ENCODE peak calls at places on chromosome 14, in six cellular contexts. J is K562, F is A549, V is GM12878, W is endothelial cell of umbilical vein, Y is HepG2. I is an unnamed sample.

GRCh38 chr14:67952786-67953185 is 133.2 kb downstream of the RAD51B start:
- DNase-seq in J (no peak), F (no peak), V (no peak), W (no peak), Y (no peak), I (no peak)

GRCh38 chr14:96098309-96098998 is 59.3 kb downstream of the C14orf132 start:
- DNase-seq in J (peak), F (peak), V (peak), W (peak), Y (peak), I (peak)

GRCh38 chr14:80136358-80136757 is 74.9 kb downstream of the DIO2 start:
- DNase-seq in J (no peak), F (no peak), V (no peak), W (no peak), Y (no peak), I (peak)

GRCh38 chr14:32576088-32576795 is 247.1 kb downstream of the AKAP6 start:
- DNase-seq in J (peak), F (peak), V (no peak), W (peak), Y (peak), I (peak)

GRCh38 chr14:56561586-56561985 is 18.0 kb upstream of the TMEM260 start:
- DNase-seq in J (no peak), F (no peak), V (no peak), W (no peak), Y (no peak), I (no peak)

GRCh38 chr14:57889245-57889644 is 23.4 kb upstream of the SLC35F4 start:
- DNase-seq in J (no peak), F (no peak), V (no peak), W (peak), Y (no peak), I (no peak)

GRCh38 chr14:74176404-74176788 is 62.9 kb upstream of the VSX2 start:
- DNase-seq in J (no peak), F (no peak), V (no peak), W (no peak), Y (no peak), I (peak)

GRCh38 chr14:67285876-67286452 is 44.7 kb downstream of the PALS1 start:
- DNase-seq in J (no peak), F (peak), V (no peak), W (peak), Y (peak), I (peak)

GRCh38 chr14:75969126-75969525 is 12.7 kb downstream of the TGFB3 start:
- DNase-seq in J (no peak), F (no peak), V (no peak), W (no peak), Y (no peak), I (no peak)

GRCh38 chr14:31926123-31926522 is 151.0 kb upstream of the ARHGAP5 start:
- DNase-seq in J (peak), F (peak), V (no peak), W (peak), Y (peak), I (peak)

GRCh38 chr14:75430526-75430925 is 2.7 kb downstream of the JDP2 start:
- DNase-seq in J (no peak), F (no peak), V (no peak), W (no peak), Y (no peak), I (no peak)

GRCh38 chr14:68768316-68768715 is 24.6 kb downstream of the ZFP36L1 start:
- DNase-seq in J (no peak), F (no peak), V (no peak), W (no peak), Y (no peak), I (no peak)

GRCh38 chr14:67526676-67527459 is 6.2 kb upstream of the PLEKHH1 start:
- DNase-seq in J (peak), F (peak), V (peak), W (peak), Y (peak), I (peak)

GRCh38 chr14:101872333-101872732 is 92.0 kb upstream of the DYNC1H1 start:
- DNase-seq in J (no peak), F (no peak), V (no peak), W (no peak), Y (no peak), I (no peak)

GRCh38 chr14:67187826-67188225 is 1.4 kb upstream of the GARIN2 start:
- DNase-seq in J (no peak), F (no peak), V (no peak), W (no peak), Y (no peak), I (no peak)

GRCh38 chr14:77214216-77214615 is 32.6 kb downstream of the TMEM63C start:
- DNase-seq in J (no peak), F (no peak), V (no peak), W (no peak), Y (no peak), I (no peak)

GRCh38 chr14:36315159-36315853 is 5.1 kb downstream of the MBIP start:
- DNase-seq in J (no peak), F (no peak), V (peak), W (no peak), Y (no peak), I (no peak)

GRCh38 chr14:101066826-101067508 is 163.4 kb upstream of the RTL1 start:
- DNase-seq in J (no peak), F (no peak), V (no peak), W (no peak), Y (no peak), I (no peak)

GRCh38 chr14:27386391-27386790 is 788.6 kb upstream of the NOVA1 start:
- DNase-seq in J (no peak), F (no peak), V (no peak), W (no peak), Y (no peak), I (no peak)

GRCh38 chr14:27184371-27184901 is 586.6 kb upstream of the NOVA1 start:
- DNase-seq in J (no peak), F (no peak), V (no peak), W (peak), Y (no peak), I (no peak)

GRCh38 chr14:67583711-67584644 is 16.1 kb downstream of the PIGH start:
- DNase-seq in J (peak), F (peak), V (no peak), W (peak), Y (peak), I (peak)

GRCh38 chr14:106790189-106791036 is 1264.0 kb downstream of the TMEM121 start:
- DNase-seq in J (peak), F (peak), V (no peak), W (no peak), Y (peak), I (peak)

GRCh38 chr14:100494645-100495044 is 92.6 kb downstream of the BEGAIN start:
- DNase-seq in J (no peak), F (no peak), V (no peak), W (no peak), Y (no peak), I (no peak)

GRCh38 chr14:94505641-94506040 is 3.6 kb downstream of the SERPINA12 start:
- DNase-seq in J (no peak), F (no peak), V (no peak), W (no peak), Y (no peak), I (no peak)

GRCh38 chr14:68819260-68819691 is 26.4 kb upstream of the ZFP36L1 start:
- DNase-seq in J (peak), F (no peak), V (no peak), W (no peak), Y (no peak), I (no peak)

GRCh38 chr14:103126873-103127304 is 3.6 kb downstream of the TNFAIP2 start:
- DNase-seq in J (no peak), F (no peak), V (no peak), W (peak), Y (peak), I (no peak)

GRCh38 chr14:102026934-102027333 is 59.9 kb downstream of the HSP90AA1 start:
- DNase-seq in J (no peak), F (no peak), V (no peak), W (no peak), Y (no peak), I (no peak)

GRCh38 chr14:81681466-81681865 is 147.8 kb upstream of the SEL1L start:
- DNase-seq in J (no peak), F (no peak), V (no peak), W (no peak), Y (no peak), I (no peak)

GRCh38 chr14:61211476-61212262 is 69.5 kb downstream of the TMEM30B start:
- DNase-seq in J (no peak), F (no peak), V (no peak), W (no peak), Y (no peak), I (peak)

GRCh38 chr14:75022655-75023054 is 19.9 kb downstream of the EIF2B2 start:
- DNase-seq in J (peak), F (peak), V (no peak), W (peak), Y (peak), I (peak)

GRCh38 chr14:68217891-68218290 is 398.3 kb downstream of the RAD51B start:
- DNase-seq in J (no peak), F (no peak), V (no peak), W (no peak), Y (no peak), I (no peak)

GRCh38 chr14:83309833-83310232 is 1776.2 kb upstream of the SEL1L start:
- DNase-seq in J (no peak), F (no peak), V (no peak), W (no peak), Y (no peak), I (no peak)

GRCh38 chr14:104885031-104885972 is 20.2 kb downstream of the CEP170B start:
- DNase-seq in J (no peak), F (no peak), V (no peak), W (no peak), Y (no peak), I (peak)

GRCh38 chr14:97851438-97851995 is 1054.3 kb downstream of the VRK1 start:
- DNase-seq in J (no peak), F (no peak), V (no peak), W (no peak), Y (no peak), I (no peak)

GRCh38 chr14:81231540-81231939 is 10.8 kb upstream of the GTF2A1 start:
- DNase-seq in J (no peak), F (no peak), V (no peak), W (no peak), Y (peak), I (no peak)

GRCh38 chr14:32200368-32201195 is 1.3 kb upstream of the RNU6-7 start:
- DNase-seq in J (no peak), F (no peak), V (no peak), W (no peak), Y (no peak), I (peak)

GRCh38 chr14:100673085-100673806 is 53.4 kb upstream of the DLK1 start:
- DNase-seq in J (peak), F (no peak), V (no peak), W (no peak), Y (peak), I (peak)

GRCh38 chr14:94081386-94081820 is 293 bp downstream of the IFI27L1 start:
- DNase-seq in J (no peak), F (no peak), V (no peak), W (no peak), Y (no peak), I (no peak)

GRCh38 chr14:104289485-104289884 is 151.1 kb downstream of the KIF26A start:
- DNase-seq in J (no peak), F (no peak), V (no peak), W (no peak), Y (no peak), I (no peak)

GRCh38 chr14:73591690-73592448 is at the start of gene ACOT4:
- DNase-seq in J (no peak), F (peak), V (no peak), W (no peak), Y (no peak), I (peak)

GRCh38 chr14:33959692-33960151 is 8.8 kb upstream of the EGLN3 start:
- DNase-seq in J (no peak), F (no peak), V (no peak), W (no peak), Y (no peak), I (no peak)
- TF ChIP-seq MYC in J (no peak), F (no peak), V (no peak), W (no peak), Y (no peak), I (no peak)

GRCh38 chr14:22918809-22919600 is at the start of gene RBM23:
- DNase-seq in J (peak), F (peak), V (peak), W (peak), Y (peak), I (peak)

GRCh38 chr14:22918519-22918808 is 485 bp downstream of the RBM23 start:
- DNase-seq in J (peak), F (no peak), V (peak), W (no peak), Y (no peak), I (no peak)

GRCh38 chr14:22922294-22922693 is 3.3 kb upstream of the RBM23 start:
- DNase-seq in J (no peak), F (no peak), V (no peak), W (no peak), Y (no peak), I (no peak)

GRCh38 chr14:22920697-22921096 is 1.7 kb upstream of the RBM23 start:
- DNase-seq in J (no peak), F (no peak), V (no peak), W (no peak), Y (no peak), I (no peak)

GRCh38 chr14:22919601-22919921 is 612 bp upstream of the RBM23 start:
- DNase-seq in J (no peak), F (no peak), V (no peak), W (no peak), Y (no peak), I (no peak)
- TF ChIP-seq POLR2A in J (no peak), F (no peak), V (no peak), W (no peak), Y (no peak), I (no peak)

GRCh38 chr14:62689741-62690140 is 355.5 kb downstream of the KCNH5 start:
- DNase-seq in J (no peak), F (no peak), V (no peak), W (no peak), Y (peak), I (no peak)

GRCh38 chr14:62692490-62693106 is 352.7 kb downstream of the KCNH5 start:
- DNase-seq in J (no peak), F (no peak), V (no peak), W (no peak), Y (peak), I (no peak)

GRCh38 chr14:62682208-62682607 is 363.1 kb downstream of the KCNH5 start:
- DNase-seq in J (no peak), F (no peak), V (no peak), W (no peak), Y (no peak), I (no peak)

GRCh38 chr14:62691613-62692489 is 353.4 kb downstream of the KCNH5 start:
- DNase-seq in J (no peak), F (peak), V (no peak), W (peak), Y (peak), I (peak)

DNA sequence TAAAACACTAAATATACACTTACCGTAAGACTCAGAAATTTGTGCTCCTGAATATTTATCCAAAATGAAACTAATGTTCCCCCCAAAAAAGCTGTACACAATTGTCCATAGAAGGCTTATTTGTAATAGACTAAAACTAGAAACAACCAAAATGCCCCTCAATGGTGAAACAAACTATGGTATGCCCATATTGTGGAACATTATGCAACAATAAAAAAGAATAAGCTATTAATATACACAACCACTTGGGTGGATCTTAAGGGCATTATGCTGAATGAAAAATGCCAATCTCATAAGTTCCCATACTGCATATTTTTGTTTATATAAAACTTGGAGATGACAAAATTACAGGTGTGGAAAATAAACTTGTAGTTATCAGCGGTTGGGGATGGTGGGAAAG is 357.4 kb downstream of the KCNH5 start:
- DNase-seq in J (no peak), F (no peak), V (no peak), W (no peak), Y (no peak), I (no peak)
- TF ChIP-seq MYC in J (no peak), F (no peak), V (no peak), W (no peak), Y (no peak), I (no peak)

DNA sequence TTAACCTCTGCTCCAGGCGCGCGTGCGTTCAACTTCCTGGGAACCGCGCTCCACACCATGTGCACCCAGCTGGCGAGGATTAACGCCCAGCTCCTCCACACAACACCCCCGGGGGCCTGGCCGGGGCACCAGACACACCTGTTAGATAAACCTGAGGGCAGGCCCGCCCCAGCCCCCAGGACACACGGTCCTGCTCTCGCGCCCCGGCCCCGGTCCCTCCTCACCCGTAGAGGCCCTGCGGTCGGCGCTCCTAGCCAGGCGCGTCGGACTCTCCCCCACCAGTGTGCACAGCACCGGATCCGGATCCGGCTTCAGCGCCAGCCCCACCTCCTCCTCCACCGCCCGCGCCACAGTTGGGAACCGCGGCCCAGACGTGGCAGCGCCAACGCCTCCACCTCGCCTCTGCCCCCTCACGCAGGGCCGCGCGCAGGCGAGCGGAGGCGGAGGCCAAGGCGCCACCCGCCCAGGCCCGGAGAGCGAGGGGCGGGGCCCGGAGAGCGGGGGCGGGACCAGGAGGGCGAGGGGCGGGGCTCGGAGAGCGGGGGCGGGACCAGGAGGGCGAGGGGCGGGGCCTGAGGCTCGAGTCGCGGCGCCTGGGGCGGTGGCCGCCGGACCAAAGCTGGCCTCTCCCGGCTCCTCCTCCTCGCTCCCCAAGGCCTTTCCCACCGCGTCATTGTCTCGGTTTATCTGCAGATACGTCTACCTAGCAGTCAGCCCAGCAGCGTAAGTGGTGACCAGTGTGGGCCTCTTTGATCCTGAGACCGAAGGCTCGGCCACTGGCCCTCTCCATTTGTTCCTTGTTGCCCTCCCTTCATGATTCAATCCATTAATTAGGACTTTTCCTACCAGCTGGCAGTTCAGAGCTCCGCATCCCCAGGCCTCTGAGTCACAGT is at the start of gene GNPNAT1:
- DNase-seq in J (peak), F (peak), V (peak), W (peak), Y (peak), I (peak)
- TF ChIP-seq POLR2A in J (peak), F (peak), V (peak), W (peak), Y (peak), I (peak)

GRCh38 chr14:24093901-24094838 is at the start of gene PCK2:
- DNase-seq in J (peak), F (peak), V (no peak), W (peak), Y (peak), I (peak)

GRCh38 chr14:24092960-24093900 is 881 bp upstream of the PCK2 start:
- DNase-seq in J (no peak), F (no peak), V (no peak), W (no peak), Y (no peak), I (no peak)

GRCh38 chr14:24094839-24095195 is 706 bp downstream of the PCK2 start:
- DNase-seq in J (no peak), F (no peak), V (no peak), W (no peak), Y (no peak), I (no peak)

GRCh38 chr14:24096545-24097181 is 2.6 kb downstream of the PCK2 start:
- DNase-seq in J (no peak), F (no peak), V (no peak), W (no peak), Y (no peak), I (no peak)

DNA sequence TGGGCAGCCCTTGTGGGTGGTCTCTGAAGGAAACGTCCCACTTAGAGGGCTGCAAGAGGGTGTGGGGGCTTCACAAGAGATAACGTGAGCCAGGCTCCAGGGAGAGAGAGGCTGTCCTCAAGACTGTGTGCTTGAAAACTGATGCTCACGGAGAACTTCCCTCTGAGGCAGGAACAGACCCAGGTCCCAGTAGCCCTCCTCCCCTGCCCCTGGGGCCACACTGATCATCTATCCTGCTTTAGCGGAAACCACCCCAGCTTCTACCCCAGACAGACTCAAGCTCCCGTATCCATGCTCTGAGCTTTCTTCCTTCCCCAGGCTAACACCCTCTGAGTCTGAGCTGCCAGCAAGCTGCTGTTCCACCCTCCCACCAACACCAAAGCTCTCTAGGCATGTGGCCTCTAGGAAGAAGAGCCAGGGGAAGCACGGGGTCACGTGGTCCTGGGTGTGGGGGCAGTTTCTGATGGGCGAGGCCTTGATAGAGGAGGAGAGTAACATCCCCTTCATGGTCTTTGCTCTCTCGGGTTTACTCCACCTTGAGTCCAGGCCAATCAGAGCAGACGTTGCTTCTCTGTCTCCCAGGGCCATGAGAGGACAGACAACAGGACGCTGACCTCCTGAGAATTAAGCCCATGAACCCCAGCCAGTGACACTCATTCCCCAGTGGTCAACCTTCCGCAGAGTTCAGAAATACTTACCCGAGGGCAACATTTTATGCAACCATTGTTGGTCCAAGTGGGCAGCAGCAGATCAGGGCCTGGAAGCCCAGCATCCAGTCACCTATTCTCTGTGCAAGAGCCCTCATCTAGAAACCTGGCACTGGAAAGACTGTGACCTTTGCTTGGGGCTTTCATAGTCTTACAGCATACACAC is 1.3 kb downstream of the PCK2 start:
- DNase-seq in J (peak), F (no peak), V (peak), W (peak), Y (peak), I (peak)
- TF ChIP-seq MYC in J (no peak), F (no peak), V (peak), W (no peak), Y (peak), I (peak)

I was measured in NB4.